ENCODE peak calls at places on chromosomes 16 and 17, in five cellular contexts. L is uterus, D is IMR-90, V is breast epithelium, M is transverse colon. H is an unnamed sample.

GRCh38 chr16:46712911-46713310 is 23.5 kb downstream of the ORC6 start:
- DNase-seq in L (no peak), D (no peak), V (no peak), M (no peak), H (no peak)

GRCh38 chr17:28842282-28843012 is at the start of gene FAM222B:
- DNase-seq in L (peak; percentile 81), D (peak; percentile 76), V (peak; percentile 45), M (peak; percentile 86), H (peak; percentile 90)

GRCh38 chr17:72971513-72971880 is 121.0 kb downstream of the SLC39A11 start:
- DNase-seq in L (no peak), D (no peak), V (no peak), M (no peak), H (no peak)

GRCh38 chr16:87499189-87499486 is 6.3 kb upstream of the ZCCHC14 start:
- DNase-seq in L (no peak), D (peak; percentile 82), V (no peak), M (no peak), H (no peak)

GRCh38 chr16:31277659-31278260 is 18.0 kb downstream of the ITGAM start:
- DNase-seq in L (no peak), D (no peak), V (no peak), M (no peak), H (no peak)

GRCh38 chr16:53183442-53183841 is 128.7 kb downstream of the CHD9 start:
- DNase-seq in L (no peak), D (peak; percentile 26), V (no peak), M (no peak), H (no peak)

GRCh38 chr17:21283482-21284318 is 811 bp upstream of the MAP2K3 start:
- DNase-seq in L (peak; percentile 61), D (peak; percentile 73), V (no peak), M (peak; percentile 53), H (peak; percentile 84)

GRCh38 chr17:73613271-73613941 is 30.8 kb downstream of the SDK2 start:
- DNase-seq in L (no peak), D (no peak), V (no peak), M (no peak), H (no peak)

GRCh38 chr16:11597737-11598136 is 11.0 kb upstream of the LITAF start:
- DNase-seq in L (peak; percentile 50), D (no peak), V (no peak), M (no peak), H (peak; percentile 28)

GRCh38 chr17:61167050-61167449 is 232.6 kb upstream of the TBX2 start:
- DNase-seq in L (no peak), D (no peak), V (no peak), M (no peak), H (no peak)

GRCh38 chr17:21742326-21742725 is 50.0 kb downstream of the KCNJ18 start:
- DNase-seq in L (no peak), D (no peak), V (no peak), M (no peak), H (no peak)

GRCh38 chr16:49620158-49620867 is 235.6 kb downstream of the ZNF423 start:
- DNase-seq in L (peak; percentile 70), D (peak; percentile 53), V (no peak), M (peak; percentile 31), H (peak; percentile 88)

GRCh38 chr17:18339933-18340332 is 23.4 kb downstream of the SHMT1 start:
- DNase-seq in L (no peak), D (no peak), V (no peak), M (no peak), H (no peak)

GRCh38 chr17:65356524-65356923 is 204.9 kb downstream of the AXIN2 start:
- DNase-seq in L (no peak), D (no peak), V (no peak), M (no peak), H (no peak)

GRCh38 chr16:57689772-57690558 is 4.6 kb upstream of the DRC7 start:
- DNase-seq in L (no peak), D (no peak), V (no peak), M (no peak), H (peak; percentile 99)

GRCh38 chr17:43056051-43056450 is 31.0 kb downstream of the RND2 start:
- DNase-seq in L (no peak), D (no peak), V (no peak), M (no peak), H (no peak)

GRCh38 chr16:57726433-57726947 is 9.1 kb upstream of the KATNB1 start:
- DNase-seq in L (no peak), D (no peak), V (no peak), M (no peak), H (no peak)

GRCh38 chr17:66667491-66668030 is 167.4 kb upstream of the CACNG5 start:
- DNase-seq in L (no peak), D (no peak), V (no peak), M (no peak), H (no peak)

GRCh38 chr17:77634710-77635109 is 323.8 kb upstream of the TNRC6C start:
- DNase-seq in L (no peak), D (no peak), V (no peak), M (peak; percentile 20), H (no peak)

GRCh38 chr17:66925811-66926500 is 38.6 kb upstream of the CACNG4 start:
- DNase-seq in L (no peak), D (no peak), V (no peak), M (no peak), H (no peak)

GRCh38 chr17:79832211-79833109 is 6.8 kb downstream of the CBX4 start:
- DNase-seq in L (no peak), D (no peak), V (no peak), M (no peak), H (no peak)

GRCh38 chr16:49643429-49644142 is 212.3 kb downstream of the ZNF423 start:
- DNase-seq in L (no peak), D (peak; percentile 78), V (no peak), M (no peak), H (no peak)

GRCh38 chr17:79633154-79633553 is 22.3 kb upstream of the RBFOX3 start:
- DNase-seq in L (peak; percentile 4), D (no peak), V (no peak), M (peak; percentile 6), H (no peak)

GRCh38 chr17:78839762-78840529 is 668 bp downstream of the USP36 start:
- DNase-seq in L (peak; percentile 56), D (peak; percentile 76), V (peak; percentile 33), M (peak; percentile 60), H (peak; percentile 83)

GRCh38 chr17:57511475-57512123 is 233.5 kb downstream of the CCDC182 start:
- DNase-seq in L (no peak), D (no peak), V (no peak), M (no peak), H (no peak)

GRCh38 chr16:4788489-4788889 is 344 bp upstream of the SEPTIN12 start:
- DNase-seq in L (no peak), D (no peak), V (no peak), M (no peak), H (no peak)

GRCh38 chr17:8965394-8966168 is at the start of gene PIK3R5:
- DNase-seq in L (no peak), D (no peak), V (no peak), M (peak; percentile 75), H (peak; percentile 23)

GRCh38 chr17:8963017-8963416 is 2.5 kb downstream of the PIK3R5 start:
- DNase-seq in L (no peak), D (no peak), V (no peak), M (no peak), H (no peak)

GRCh38 chr17:8963665-8964258 is 1.7 kb downstream of the PIK3R5 start:
- DNase-seq in L (no peak), D (no peak), V (no peak), M (no peak), H (no peak)

GRCh38 chr17:8966926-8967325 is 1.4 kb upstream of the PIK3R5 start:
- DNase-seq in L (no peak), D (no peak), V (no peak), M (no peak), H (no peak)

DNA sequence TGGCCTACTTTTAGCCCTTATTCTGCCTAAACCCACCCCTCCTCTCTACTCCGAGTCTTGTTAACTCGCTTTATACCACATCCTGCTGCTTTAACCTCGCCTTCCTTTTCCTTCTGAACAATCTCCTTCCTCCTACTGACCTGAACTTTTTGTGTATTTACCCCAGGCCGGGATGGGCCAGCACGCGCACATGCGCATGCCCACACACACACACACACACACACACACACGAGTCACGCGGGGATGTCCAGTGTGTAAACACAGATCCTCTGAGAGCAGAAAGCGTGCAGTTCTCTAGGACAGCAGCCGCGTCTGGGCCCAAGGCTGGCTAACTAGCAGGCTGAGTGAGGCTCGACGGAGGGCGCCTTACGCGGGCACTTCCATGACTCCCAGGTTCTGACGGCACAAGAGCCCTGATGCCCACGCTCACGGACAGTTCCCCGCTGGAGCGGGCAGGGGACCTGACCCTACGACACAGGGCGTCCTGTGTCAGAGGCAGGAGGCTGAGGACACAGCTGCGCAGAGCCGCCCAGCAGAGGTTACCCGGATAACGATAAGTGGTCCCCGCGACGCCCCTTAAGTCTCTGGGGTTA is 610 bp downstream of the PIK3R5 start:
- DNase-seq in L (no peak), D (no peak), V (no peak), M (no peak), H (no peak)
- TF ChIP-seq POLR2A in L (no peak), D (no peak), V (no peak), M (no peak), H (no peak)

GRCh38 chr16:85898521-85899442 is at the start of gene IRF8:
- DNase-seq in L (peak; percentile 35), D (no peak), V (no peak), M (peak; percentile 87), H (no peak)
- TF ChIP-seq POLR2A in L (no peak), D (no peak), V (no peak), M (peak; percentile 89), H (no peak)

GRCh38 chr17:39455919-39456318 is 4.9 kb upstream of the MED1 start:
- DNase-seq in L (no peak), D (no peak), V (no peak), M (no peak), H (no peak)

GRCh38 chr17:39461911-39462641 is 790 bp downstream of the CDK12 start:
- DNase-seq in L (no peak), D (peak; percentile 58), V (no peak), M (no peak), H (peak; percentile 84)

GRCh38 chr17:39462644-39463375 is 1.5 kb downstream of the CDK12 start:
- DNase-seq in L (no peak), D (peak; percentile 7), V (no peak), M (peak; percentile 17), H (peak; percentile 56)

DNA sequence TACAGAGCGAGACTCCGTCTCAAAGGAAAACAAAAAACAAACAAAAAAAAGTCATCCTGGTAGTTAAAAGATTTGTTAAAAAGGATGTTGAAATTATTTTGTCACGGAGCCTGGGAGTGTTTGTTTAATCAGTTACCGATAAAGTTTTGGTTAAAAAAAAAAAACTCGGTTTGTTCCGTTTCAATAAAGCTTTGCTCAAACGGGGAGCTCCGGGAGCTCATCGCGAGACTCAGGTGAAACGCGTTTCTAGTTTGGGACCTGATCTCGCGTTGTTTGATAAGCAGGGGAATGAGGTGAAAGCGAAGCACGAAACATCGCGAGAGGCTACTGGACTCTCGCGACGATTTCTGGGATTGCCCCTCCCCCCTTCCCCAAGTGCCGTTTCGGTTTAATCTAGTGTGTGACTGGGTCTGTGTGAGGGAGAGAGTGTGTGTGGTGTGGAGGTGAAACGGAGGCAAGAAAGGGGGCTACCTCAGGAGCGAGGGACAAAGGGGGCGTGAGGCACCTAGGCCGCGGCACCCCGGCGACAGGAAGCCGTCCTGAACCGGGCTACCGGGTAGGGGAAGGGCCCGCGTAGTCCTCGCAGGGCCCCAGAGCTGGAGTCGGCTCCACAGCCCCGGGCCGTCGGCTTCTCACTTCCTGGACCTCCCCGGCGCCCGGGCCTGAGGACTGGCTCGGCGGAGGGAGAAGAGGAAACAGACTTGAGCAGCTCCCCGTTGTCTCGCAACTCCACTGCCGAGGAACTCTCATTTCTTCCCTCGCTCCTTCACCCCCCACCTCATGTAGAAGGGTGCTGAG is at the start of gene CDK12:
- DNase-seq in L (peak; percentile 97), D (peak; percentile 100), V (peak; percentile 97), M (peak; percentile 97), H (peak; percentile 100)
- TF ChIP-seq POLR2A in L (peak; percentile 81), D (peak; percentile 96), V (peak; percentile 93), M (peak; percentile 98), H (peak; percentile 98)

GRCh38 chr17:82243648-82244412 is 15.0 kb downstream of the SLC16A3 start:
- DNase-seq in L (no peak), D (no peak), V (no peak), M (no peak), H (no peak)
- TF ChIP-seq POLR2A in L (no peak), D (no peak), V (no peak), M (no peak), H (peak; percentile 20)